ENCODE peak calls at places on chromosomes 13 and 19, in eight cellular contexts. C is activated gamma-delta T cell treated with anti-CD3 and anti-CD28 coated beads, Interleukin-2, amount 50 U/mL, for 16 hours; V is nucleus accumbens; P is HFFc6; R is lung; J is H9; N is T1000; D is EL. E is an unnamed sample.

GRCh38 chr13:113947321-113948033 is 26.4 kb downstream of the C13orf46 start:
- DNase-seq in D (peak; percentile 42), C (no peak), N (no peak), P (peak; percentile 46), V (peak; percentile 16), R (no peak), J (peak; percentile 49), E (peak; percentile 75)

GRCh38 chr19:313169-313987 is 22.2 kb upstream of the PLPP2 start:
- DNase-seq in P (no peak), N (no peak), J (no peak), V (no peak), R (no peak), C (no peak), D (no peak), E (no peak)

GRCh38 chr13:44347301-44347700 is 26.3 kb upstream of the SERP2 start:
- DNase-seq in P (no peak), R (no peak), D (no peak), J (no peak), N (no peak), C (no peak), V (no peak), E (no peak)

GRCh38 chr19:12564016-12564664 is 12.9 kb upstream of the ZNF564 start:
- DNase-seq in C (peak; percentile 90), P (peak; percentile 89), J (peak; percentile 90), V (peak; percentile 83), R (peak; percentile 90), D (peak; percentile 87), N (peak; percentile 90), E (peak; percentile 77)

GRCh38 chr13:27991881-27992280 is 3.4 kb upstream of the URAD start:
- DNase-seq in D (no peak), R (no peak), P (no peak), V (no peak), J (no peak), C (no peak), N (no peak), E (no peak)

GRCh38 chr13:94239135-94239534 is 240.3 kb downstream of the DCT start:
- DNase-seq in C (no peak), J (no peak), D (peak; percentile 70), R (no peak), P (peak; percentile 50), N (no peak), V (no peak), E (no peak)

GRCh38 chr19:45451181-45451849 is 16.5 kb upstream of the FOSB start:
- DNase-seq in P (peak; percentile 69), N (peak; percentile 21), V (no peak), D (peak; percentile 56), R (peak; percentile 46), C (no peak), J (no peak), E (no peak)

GRCh38 chr13:72648513-72649065 is 78.8 kb downstream of the MZT1 start:
- DNase-seq in C (no peak), J (no peak), N (no peak), R (no peak), V (no peak), P (no peak), D (no peak), E (no peak)

GRCh38 chr19:5695649-5696195 is 5.6 kb downstream of the RPL36 start:
- DNase-seq in D (no peak), R (no peak), V (no peak), P (no peak), J (peak; percentile 50), N (no peak), C (no peak), E (no peak)

E was measured in frontal cortex.